ENCODE peak calls at places on chromosomes 13 and 19, in ten cellular contexts. Y is ovary, Z is K562, W is stomach, T is A549, L is upper lobe of left lung, X is tibial nerve, M is SK-N-SH, N is transverse colon, C is GM12878. V is an unnamed sample.

GRCh38 chr13:80654638-80655249 is 313.8 kb upstream of the SPRY2 start:
- DNase-seq in Y (no peak), Z (no peak), W (no peak), T (no peak), L (peak; percentile 21), X (no peak), M (no peak), N (no peak), C (no peak), V (no peak)

GRCh38 chr13:90414691-90415596 is 932.5 kb upstream of the MIR17HG start:
- DNase-seq in Y (no peak), Z (no peak), W (no peak), T (peak; percentile 20), L (no peak), X (no peak), M (no peak), N (no peak), C (no peak), V (no peak)

GRCh38 chr13:95247857-95248256 is 53.4 kb downstream of the ABCC4 start:
- DNase-seq in Y (no peak), Z (peak; percentile 14), W (no peak), T (no peak), L (no peak), X (no peak), M (no peak), N (no peak), C (no peak), V (no peak)

GRCh38 chr13:33610471-33611015 is 207.4 kb upstream of the RFC3 start:
- DNase-seq in Y (peak; percentile 27), Z (no peak), W (no peak), T (peak; percentile 1), L (no peak), X (no peak), M (no peak), N (peak; percentile 13), C (no peak), V (no peak)

GRCh38 chr13:100790405-100790804 is 115.8 kb upstream of the TMTC4 start:
- DNase-seq in Y (no peak), Z (no peak), W (no peak), T (no peak), L (no peak), X (no peak), M (no peak), N (no peak), C (no peak), V (no peak)

GRCh38 chr19:14412436-14413071 is 6.6 kb downstream of the DDX39A start:
- DNase-seq in Y (no peak), Z (peak; percentile 4), W (no peak), T (no peak), L (no peak), X (no peak), M (no peak), N (no peak), C (no peak), V (no peak)

GRCh38 chr19:46834984-46835383 is 15.7 kb downstream of the AP2S1 start:
- DNase-seq in Y (no peak), Z (no peak), W (no peak), T (no peak), L (no peak), X (no peak), M (no peak), N (no peak), C (no peak), V (no peak)

GRCh38 chr19:40133491-40133890 is 42.7 kb upstream of the ZNF780A start:
- DNase-seq in Y (no peak), Z (no peak), W (no peak), T (no peak), L (no peak), X (no peak), M (no peak), N (no peak), C (no peak), V (no peak)

GRCh38 chr13:97853550-97853949 is 99.9 kb upstream of the IPO5 start:
- DNase-seq in Y (no peak), Z (no peak), W (no peak), T (no peak), L (no peak), X (no peak), M (no peak), N (no peak), C (no peak), V (no peak)

GRCh38 chr13:97975280-97975850 is 21.9 kb downstream of the IPO5 start:
- DNase-seq in Y (no peak), Z (no peak), W (no peak), T (no peak), L (no peak), X (no peak), M (no peak), N (no peak), C (no peak), V (no peak)

GRCh38 chr13:53198699-53199098 is 170.1 kb downstream of the OLFM4 start:
- DNase-seq in Y (no peak), Z (no peak), W (no peak), T (no peak), L (no peak), X (no peak), M (no peak), N (no peak), C (no peak), V (no peak)

GRCh38 chr13:46571941-46572340 is 19.0 kb downstream of the LRCH1 start:
- DNase-seq in Y (no peak), Z (no peak), W (no peak), T (no peak), L (no peak), X (no peak), M (no peak), N (no peak), C (no peak), V (no peak)

GRCh38 chr13:99256709-99257108 is 1.5 kb downstream of the GPR18 start:
- DNase-seq in Y (no peak), Z (no peak), W (no peak), T (no peak), L (no peak), X (no peak), M (no peak), N (no peak), C (no peak), V (no peak)

GRCh38 chr13:45195421-45195820 is 5.4 kb downstream of the KCTD4 start:
- DNase-seq in Y (no peak), Z (no peak), W (no peak), T (no peak), L (no peak), X (no peak), M (no peak), N (no peak), C (no peak), V (no peak)

GRCh38 chr19:1422943-1423342 is 15.3 kb upstream of the RPS15 start:
- DNase-seq in Y (no peak), Z (no peak), W (no peak), T (no peak), L (no peak), X (no peak), M (no peak), N (no peak), C (no peak), V (no peak)

GRCh38 chr19:13112555-13112954 is 4.0 kb downstream of the TRMT1 start:
- DNase-seq in Y (no peak), Z (no peak), W (no peak), T (no peak), L (no peak), X (no peak), M (no peak), N (no peak), C (no peak), V (no peak)
- TF ChIP-seq EP300 in Y (no peak), Z (no peak), W (no peak), T (no peak), L (no peak), X (no peak), M (no peak), N (no peak), C (no peak), V (no peak)

DNA sequence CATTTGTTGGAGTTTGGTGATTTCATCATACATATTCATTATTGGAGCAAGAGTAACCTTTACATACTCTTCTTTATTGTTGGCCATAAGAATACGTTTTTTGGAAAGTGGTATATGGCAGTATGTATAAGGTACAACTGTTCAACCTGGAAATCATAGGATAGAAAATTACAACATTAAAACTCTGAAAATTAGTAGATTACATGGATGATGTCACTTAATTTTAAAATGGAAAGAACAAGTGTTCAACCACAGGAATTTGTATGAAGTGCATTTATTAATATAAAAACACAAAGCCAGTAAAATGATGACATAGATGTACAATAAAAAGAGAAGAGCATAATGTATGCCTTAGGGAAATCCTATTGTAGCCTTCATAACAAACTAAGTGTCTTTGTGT is 7.3 kb upstream of the ZNF155 start:
- DNase-seq in Y (no peak), Z (no peak), W (no peak), T (no peak), L (no peak), X (no peak), M (no peak), N (no peak), C (no peak), V (no peak)
- TF ChIP-seq CTCF in Y (no peak), Z (no peak), W (no peak), T (no peak), L (no peak), X (no peak), M (no peak), N (no peak), C (no peak), V (no peak)

DNA sequence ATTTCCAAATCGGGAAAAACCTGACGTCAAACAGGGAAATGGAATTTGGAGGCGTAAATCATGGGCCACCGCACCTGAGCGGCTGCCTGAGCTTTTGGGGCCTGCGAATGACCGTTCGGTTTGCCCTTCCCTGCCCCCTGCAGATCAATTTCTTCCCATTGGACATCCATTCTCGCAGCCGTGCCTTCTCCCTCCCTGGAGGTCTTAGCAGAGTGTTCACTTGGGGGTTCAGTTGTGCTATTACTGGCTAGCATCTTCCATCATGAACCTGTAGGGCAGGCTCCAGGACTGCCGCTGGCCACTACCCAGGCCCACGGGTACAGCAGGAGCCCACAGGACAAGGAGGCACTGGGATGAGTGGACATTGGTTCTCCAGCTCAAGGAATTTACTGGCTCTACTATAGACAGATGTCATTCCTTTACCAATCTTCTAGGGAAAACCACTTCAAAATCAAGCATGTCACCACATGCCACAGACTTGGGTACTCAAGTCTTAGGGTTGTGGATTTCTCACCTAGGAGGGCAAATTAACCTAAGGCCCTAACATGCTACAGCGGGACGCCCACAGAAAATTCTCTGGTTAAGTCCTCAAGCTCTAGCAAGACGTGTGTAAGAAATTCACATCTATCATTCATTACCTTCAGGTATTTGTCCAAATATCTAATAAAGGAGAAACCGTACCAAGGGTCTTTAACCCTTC is 75.5 kb downstream of the COL4A1 start:
- DNase-seq in Y (no peak), Z (no peak), W (no peak), T (no peak), L (no peak), X (no peak), M (no peak), N (no peak), C (no peak), V (peak; percentile 48)
- H3K27ac ChIP-seq in Y (no peak overlapping the region), Z (no peak overlapping the region), W (peak overlapping the region; percentile 82), T (no peak overlapping the region), L (no peak overlapping the region), X (peak overlapping the region; percentile 67), M (no peak overlapping the region), N (peak overlapping the region; percentile 68), C (no peak overlapping the region), V (peak overlapping the region; percentile 97)

DNA sequence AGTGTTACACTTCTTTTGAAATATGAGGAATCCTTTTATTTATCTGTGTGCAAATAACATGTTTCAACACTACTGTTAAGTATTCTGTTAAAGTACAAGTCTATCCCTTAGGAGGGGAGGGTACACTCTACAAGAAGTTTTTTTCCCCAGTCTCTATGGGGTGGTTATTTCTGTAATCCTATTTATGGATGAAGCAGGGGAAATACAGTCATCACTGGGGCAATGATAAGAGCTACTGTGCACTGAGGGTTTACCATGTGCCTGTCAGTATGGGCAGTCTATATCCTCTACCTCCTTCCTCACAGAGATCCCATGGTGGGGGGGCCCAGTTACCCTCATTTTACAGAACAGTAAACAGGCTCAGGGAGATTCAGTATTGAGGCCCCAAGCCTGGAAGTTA is 16.6 kb upstream of the TRIM13 start:
- DNase-seq in Y (no peak), Z (no peak), W (no peak), T (no peak), L (no peak), X (no peak), M (no peak), N (no peak), C (no peak), V (no peak)
- TF ChIP-seq EP300 in Y (no peak), Z (no peak), W (no peak), T (no peak), L (no peak), X (no peak), M (no peak), N (no peak), C (no peak), V (no peak)

V was measured in sigmoid colon.